ENCODE peak calls at places on chromosomes 7 and 10, in seven cellular contexts. One of them, this sample, is unnamed.

GRCh38 chr10:72557362-72557761 is 68.5 kb downstream of the MICU1 start:
- DNase-seq in H54: no peak
- DNase-seq in neural crest cell: no peak
- DNase-seq in NCI-H1417: no peak
- DNase-seq in LNCaP clone FGC: no peak
- DNase-seq in stimulated activated CD4-positive, alpha-beta T cell treated with anti-CD3 and anti-CD28 coated beads, Interleukin-12 subunit alpha, Interleukin-12 subunit beta, amount 100 ng/mL, for 48 hours: no peak
- DNase-seq in KG1: no peak
- DNase-seq in this sample: no peak

GRCh38 chr7:99624487-99624886 is 7.7 kb downstream of the ZSCAN25 start:
- DNase-seq in H54: no peak
- DNase-seq in neural crest cell: no peak
- DNase-seq in NCI-H1417: no peak
- DNase-seq in LNCaP clone FGC: no peak
- DNase-seq in stimulated activated CD4-positive, alpha-beta T cell treated with anti-CD3 and anti-CD28 coated beads, Interleukin-12 subunit alpha, Interleukin-12 subunit beta, amount 100 ng/mL, for 48 hours: peak
- DNase-seq in KG1: no peak
- DNase-seq in this sample: no peak

GRCh38 chr10:12796431-12797185 is 204.9 kb downstream of the CCDC3 start:
- DNase-seq in H54: no peak
- DNase-seq in neural crest cell: no peak
- DNase-seq in NCI-H1417: no peak
- DNase-seq in LNCaP clone FGC: no peak
- DNase-seq in stimulated activated CD4-positive, alpha-beta T cell treated with anti-CD3 and anti-CD28 coated beads, Interleukin-12 subunit alpha, Interleukin-12 subunit beta, amount 100 ng/mL, for 48 hours: no peak
- DNase-seq in KG1: no peak
- DNase-seq in this sample: no peak

GRCh38 chr7:139016931-139017511 is 18.8 kb downstream of the ZC3HAV1L start:
- DNase-seq in H54: peak
- DNase-seq in neural crest cell: peak
- DNase-seq in NCI-H1417: peak
- DNase-seq in LNCaP clone FGC: peak
- DNase-seq in stimulated activated CD4-positive, alpha-beta T cell treated with anti-CD3 and anti-CD28 coated beads, Interleukin-12 subunit alpha, Interleukin-12 subunit beta, amount 100 ng/mL, for 48 hours: peak
- DNase-seq in KG1: no peak
- DNase-seq in this sample: peak

GRCh38 chr10:49418328-49418727 is 22.4 kb upstream of the DRGX start:
- DNase-seq in H54: no peak
- DNase-seq in neural crest cell: no peak
- DNase-seq in NCI-H1417: no peak
- DNase-seq in LNCaP clone FGC: no peak
- DNase-seq in stimulated activated CD4-positive, alpha-beta T cell treated with anti-CD3 and anti-CD28 coated beads, Interleukin-12 subunit alpha, Interleukin-12 subunit beta, amount 100 ng/mL, for 48 hours: no peak
- DNase-seq in KG1: no peak
- DNase-seq in this sample: peak

GRCh38 chr7:112420236-112420945 is 29.9 kb upstream of the IFRD1 start:
- DNase-seq in H54: no peak
- DNase-seq in neural crest cell: no peak
- DNase-seq in NCI-H1417: no peak
- DNase-seq in LNCaP clone FGC: peak
- DNase-seq in stimulated activated CD4-positive, alpha-beta T cell treated with anti-CD3 and anti-CD28 coated beads, Interleukin-12 subunit alpha, Interleukin-12 subunit beta, amount 100 ng/mL, for 48 hours: no peak
- DNase-seq in KG1: no peak
- DNase-seq in this sample: no peak

GRCh38 chr7:116525913-116526857 is 1.3 kb downstream of the CAV1 start:
- DNase-seq in H54: peak
- DNase-seq in neural crest cell: peak
- DNase-seq in NCI-H1417: peak
- DNase-seq in LNCaP clone FGC: peak
- DNase-seq in stimulated activated CD4-positive, alpha-beta T cell treated with anti-CD3 and anti-CD28 coated beads, Interleukin-12 subunit alpha, Interleukin-12 subunit beta, amount 100 ng/mL, for 48 hours: peak
- DNase-seq in KG1: no peak
- DNase-seq in this sample: peak

GRCh38 chr7:111561909-111562732 is at the start of gene IMMP2L:
- DNase-seq in H54: peak
- DNase-seq in neural crest cell: peak
- DNase-seq in NCI-H1417: peak
- DNase-seq in LNCaP clone FGC: peak
- DNase-seq in stimulated activated CD4-positive, alpha-beta T cell treated with anti-CD3 and anti-CD28 coated beads, Interleukin-12 subunit alpha, Interleukin-12 subunit beta, amount 100 ng/mL, for 48 hours: peak
- DNase-seq in KG1: peak
- DNase-seq in this sample: peak

GRCh38 chr10:73117976-73118743 is 7.9 kb downstream of the NUDT13 start:
- DNase-seq in H54: no peak
- DNase-seq in neural crest cell: no peak
- DNase-seq in NCI-H1417: no peak
- DNase-seq in LNCaP clone FGC: no peak
- DNase-seq in stimulated activated CD4-positive, alpha-beta T cell treated with anti-CD3 and anti-CD28 coated beads, Interleukin-12 subunit alpha, Interleukin-12 subunit beta, amount 100 ng/mL, for 48 hours: no peak
- DNase-seq in KG1: no peak
- DNase-seq in this sample: no peak

GRCh38 chr7:25180946-25181345 is 47.3 kb downstream of the NPVF start:
- DNase-seq in H54: no peak
- DNase-seq in neural crest cell: no peak
- DNase-seq in NCI-H1417: no peak
- DNase-seq in LNCaP clone FGC: no peak
- DNase-seq in stimulated activated CD4-positive, alpha-beta T cell treated with anti-CD3 and anti-CD28 coated beads, Interleukin-12 subunit alpha, Interleukin-12 subunit beta, amount 100 ng/mL, for 48 hours: no peak
- DNase-seq in KG1: no peak
- DNase-seq in this sample: peak

GRCh38 chr7:40298421-40298820 is 163.6 kb downstream of the SUGCT start:
- DNase-seq in H54: no peak
- DNase-seq in neural crest cell: no peak
- DNase-seq in NCI-H1417: no peak
- DNase-seq in LNCaP clone FGC: no peak
- DNase-seq in stimulated activated CD4-positive, alpha-beta T cell treated with anti-CD3 and anti-CD28 coated beads, Interleukin-12 subunit alpha, Interleukin-12 subunit beta, amount 100 ng/mL, for 48 hours: no peak
- DNase-seq in KG1: no peak
- DNase-seq in this sample: no peak

GRCh38 chr10:14524692-14525091 is 194.0 kb upstream of the FRMD4A start:
- DNase-seq in H54: no peak
- DNase-seq in neural crest cell: no peak
- DNase-seq in NCI-H1417: no peak
- DNase-seq in LNCaP clone FGC: no peak
- DNase-seq in stimulated activated CD4-positive, alpha-beta T cell treated with anti-CD3 and anti-CD28 coated beads, Interleukin-12 subunit alpha, Interleukin-12 subunit beta, amount 100 ng/mL, for 48 hours: no peak
- DNase-seq in KG1: no peak
- DNase-seq in this sample: no peak

GRCh38 chr7:19117870-19118608 is 603 bp upstream of the TWIST1 start:
- DNase-seq in H54: no peak
- DNase-seq in neural crest cell: no peak
- DNase-seq in NCI-H1417: peak
- DNase-seq in LNCaP clone FGC: no peak
- DNase-seq in stimulated activated CD4-positive, alpha-beta T cell treated with anti-CD3 and anti-CD28 coated beads, Interleukin-12 subunit alpha, Interleukin-12 subunit beta, amount 100 ng/mL, for 48 hours: no peak
- DNase-seq in KG1: no peak
- DNase-seq in this sample: peak

GRCh38 chr10:24483701-24484100 is 240.0 kb downstream of the ARHGAP21 start:
- DNase-seq in H54: peak
- DNase-seq in neural crest cell: no peak
- DNase-seq in NCI-H1417: peak
- DNase-seq in LNCaP clone FGC: peak
- DNase-seq in stimulated activated CD4-positive, alpha-beta T cell treated with anti-CD3 and anti-CD28 coated beads, Interleukin-12 subunit alpha, Interleukin-12 subunit beta, amount 100 ng/mL, for 48 hours: no peak
- DNase-seq in KG1: no peak
- DNase-seq in this sample: peak

GRCh38 chr10:23291551-23292334 is 52.9 kb downstream of the C10orf67 start:
- DNase-seq in H54: no peak
- DNase-seq in neural crest cell: no peak
- DNase-seq in NCI-H1417: peak
- DNase-seq in LNCaP clone FGC: no peak
- DNase-seq in stimulated activated CD4-positive, alpha-beta T cell treated with anti-CD3 and anti-CD28 coated beads, Interleukin-12 subunit alpha, Interleukin-12 subunit beta, amount 100 ng/mL, for 48 hours: no peak
- DNase-seq in KG1: no peak
- DNase-seq in this sample: no peak

GRCh38 chr7:102173669-102174068 is 113.0 kb upstream of the SH2B2 start:
- DNase-seq in H54: no peak
- DNase-seq in neural crest cell: no peak
- DNase-seq in NCI-H1417: no peak
- DNase-seq in LNCaP clone FGC: no peak
- DNase-seq in stimulated activated CD4-positive, alpha-beta T cell treated with anti-CD3 and anti-CD28 coated beads, Interleukin-12 subunit alpha, Interleukin-12 subunit beta, amount 100 ng/mL, for 48 hours: no peak
- DNase-seq in KG1: no peak
- DNase-seq in this sample: no peak

GRCh38 chr7:37150180-37150579 is 298.5 kb downstream of the ELMO1 start:
- DNase-seq in H54: no peak
- DNase-seq in neural crest cell: no peak
- DNase-seq in NCI-H1417: no peak
- DNase-seq in LNCaP clone FGC: no peak
- DNase-seq in stimulated activated CD4-positive, alpha-beta T cell treated with anti-CD3 and anti-CD28 coated beads, Interleukin-12 subunit alpha, Interleukin-12 subunit beta, amount 100 ng/mL, for 48 hours: no peak
- DNase-seq in KG1: no peak
- DNase-seq in this sample: no peak

This sample was measured in GM23338.